ENCODE peak calls at places on chromosomes 3 and 15, in five cellular contexts. D is SK-N-SH, R is endothelial cell, C is iPS DF 6.9, I is GM03348. L is an unnamed sample.

GRCh38 chr3:47422743-47423142 is 41.9 kb downstream of the PTPN23 start:
- DNase-seq in D (no peak), R (no peak), C (no peak), I (no peak), L (no peak)

GRCh38 chr15:20340931-20341661 is 200.5 kb downstream of the GOLGA6L6 start:
- DNase-seq in D (peak), R (peak), C (no peak), I (peak), L (no peak)

GRCh38 chr3:8867646-8868045 is 95.6 kb downstream of the RAD18 start:
- DNase-seq in D (no peak), R (no peak), C (no peak), I (no peak), L (no peak)

GRCh38 chr15:48244923-48245322 is 38.8 kb downstream of the SLC12A1 start:
- DNase-seq in D (no peak), R (no peak), C (no peak), I (peak), L (peak)

GRCh38 chr15:35986072-35986666 is 440.2 kb upstream of the DPH6 start:
- DNase-seq in D (peak), R (no peak), C (no peak), I (no peak), L (no peak)

GRCh38 chr3:189947948-189948723 is 172.6 kb downstream of the P3H2 start:
- DNase-seq in D (no peak), R (peak), C (no peak), I (peak), L (peak)

GRCh38 chr3:82143661-82144405 is 382.4 kb upstream of the GBE1 start:
- DNase-seq in D (no peak), R (no peak), C (no peak), I (no peak), L (no peak)

GRCh38 chr3:138950701-138951100 is 3.7 kb downstream of the FOXL2NB start:
- DNase-seq in D (no peak), R (no peak), C (no peak), I (no peak), L (no peak)

GRCh38 chr3:40876019-40876418 is 323.3 kb upstream of the CTNNB1 start:
- DNase-seq in D (no peak), R (no peak), C (no peak), I (no peak), L (no peak)

GRCh38 chr3:83938491-83938890 is 1020.3 kb upstream of the CADM2 start:
- DNase-seq in D (no peak), R (no peak), C (no peak), I (no peak), L (no peak)

GRCh38 chr15:33169625-33170024 is 24.9 kb downstream of the FMN1 start:
- DNase-seq in D (no peak), R (no peak), C (no peak), I (no peak), L (no peak)

GRCh38 chr15:90033006-90033405 is 31.9 kb downstream of the ZNF710 start:
- DNase-seq in D (no peak), R (no peak), C (no peak), I (no peak), L (no peak)

GRCh38 chr3:155418426-155418825 is 124.9 kb upstream of the STRIT1 start:
- DNase-seq in D (peak), R (no peak), C (no peak), I (no peak), L (no peak)

GRCh38 chr15:84929795-84930371 is 45.4 kb downstream of the SLC28A1 start:
- DNase-seq in D (peak), R (no peak), C (no peak), I (no peak), L (peak)

GRCh38 chr15:59689626-59690236 is 611 bp upstream of the BNIP2 start:
- DNase-seq in D (no peak), R (peak), C (peak), I (no peak), L (no peak)

GRCh38 chr3:118886708-118887107 is 147.9 kb downstream of the IGSF11 start:
- DNase-seq in D (no peak), R (no peak), C (no peak), I (no peak), L (no peak)

GRCh38 chr3:39128951-39129350 is 21.5 kb downstream of the TTC21A start:
- DNase-seq in D (no peak), R (no peak), C (no peak), I (no peak), L (no peak)

GRCh38 chr15:40266828-40267304 is 16.0 kb downstream of the ANKRD63 start:
- DNase-seq in D (no peak), R (no peak), C (no peak), I (peak), L (peak)

L was measured in AG08395.